ENCODE peak calls at places on chromosomes 5 and 9, in four cellular contexts. One of them, this sample, is unnamed.

GRCh38 chr9:95981741-95982390 is 106.4 kb downstream of the ERCC6L2 start:
- DNase-seq in H9: no peak
- DNase-seq in HepG2: no peak
- DNase-seq in body of pancreas: no peak
- DNase-seq in this sample: no peak

GRCh38 chr5:3362606-3362910 is 233.1 kb upstream of the IRX1 start:
- DNase-seq in HepG2: no peak
- DNase-seq in body of pancreas: no peak
- DNase-seq in H9: peak; percentile 14
- DNase-seq in this sample: no peak

GRCh38 chr5:178111925-178112324 is 1.4 kb upstream of the N4BP3 start:
- DNase-seq in HepG2: no peak
- DNase-seq in H9: no peak
- DNase-seq in body of pancreas: no peak
- DNase-seq in this sample: no peak

GRCh38 chr5:107306597-107306996 is 364.1 kb downstream of the EFNA5 start:
- DNase-seq in HepG2: no peak
- DNase-seq in body of pancreas: no peak
- DNase-seq in H9: no peak
- DNase-seq in this sample: no peak

GRCh38 chr5:141960018-141960417 is 2.0 kb upstream of the PCDH12 start:
- DNase-seq in H9: no peak
- DNase-seq in HepG2: peak; percentile 17
- DNase-seq in body of pancreas: no peak
- DNase-seq in this sample: no peak

GRCh38 chr9:94734054-94734754 is 7.7 kb downstream of the AOPEP start:
- DNase-seq in body of pancreas: no peak
- DNase-seq in H9: no peak
- DNase-seq in HepG2: no peak
- DNase-seq in this sample: no peak

GRCh38 chr5:147912015-147912414 is 5.7 kb upstream of the C5orf46 start:
- DNase-seq in body of pancreas: no peak
- DNase-seq in H9: no peak
- DNase-seq in HepG2: no peak
- DNase-seq in this sample: no peak

GRCh38 chr5:132375957-132376356 is 6.4 kb downstream of the SLC22A5 start:
- DNase-seq in body of pancreas: no peak
- DNase-seq in H9: no peak
- DNase-seq in HepG2: no peak
- DNase-seq in this sample: no peak

GRCh38 chr5:72067682-72068470 is 39.4 kb upstream of the MAP1B start:
- DNase-seq in H9: no peak
- DNase-seq in body of pancreas: no peak
- DNase-seq in HepG2: no peak
- DNase-seq in this sample: no peak

GRCh38 chr5:2417301-2417700 is 334.2 kb downstream of the IRX2 start:
- DNase-seq in body of pancreas: no peak
- DNase-seq in H9: no peak
- DNase-seq in HepG2: no peak
- DNase-seq in this sample: no peak

GRCh38 chr9:82412586-82412985 is 424.0 kb downstream of the SPATA31D1 start:
- DNase-seq in HepG2: no peak
- DNase-seq in H9: no peak
- DNase-seq in body of pancreas: no peak
- DNase-seq in this sample: no peak

GRCh38 chr5:44830951-44831350 is 22.2 kb downstream of the MRPS30 start:
- DNase-seq in H9: no peak
- DNase-seq in HepG2: no peak
- DNase-seq in body of pancreas: no peak
- DNase-seq in this sample: no peak

GRCh38 chr5:144028058-144028457 is 142.4 kb downstream of the YIPF5 start:
- DNase-seq in body of pancreas: no peak
- DNase-seq in H9: no peak
- DNase-seq in HepG2: no peak
- DNase-seq in this sample: no peak

GRCh38 chr5:4905674-4906528 is 234.2 kb upstream of the ADAMTS16 start:
- DNase-seq in HepG2: peak; percentile 2
- DNase-seq in body of pancreas: peak; percentile 18
- DNase-seq in H9: peak; percentile 62
- DNase-seq in this sample: no peak

GRCh38 chr5:103487253-103487652 is 75.3 kb downstream of the NUDT12 start:
- DNase-seq in HepG2: no peak
- DNase-seq in H9: no peak
- DNase-seq in body of pancreas: no peak
- DNase-seq in this sample: no peak

GRCh38 chr5:132688536-132689409 is 15.0 kb downstream of the IL4 start:
- DNase-seq in body of pancreas: no peak
- DNase-seq in H9: no peak
- DNase-seq in HepG2: no peak
- DNase-seq in this sample: no peak

GRCh38 chr5:150525781-150526180 is 17.9 kb downstream of the NDST1 start:
- DNase-seq in body of pancreas: no peak
- DNase-seq in HepG2: no peak
- DNase-seq in H9: no peak
- DNase-seq in this sample: no peak

GRCh38 chr5:10485142-10485795 is 43.6 kb downstream of the ROPN1L start:
- DNase-seq in HepG2: no peak
- DNase-seq in body of pancreas: no peak
- DNase-seq in H9: peak; percentile 71
- DNase-seq in this sample: no peak

GRCh38 chr5:97021416-97021815 is 85.5 kb downstream of the LNPEP start:
- DNase-seq in HepG2: no peak
- DNase-seq in body of pancreas: no peak
- DNase-seq in H9: no peak
- DNase-seq in this sample: no peak

GRCh38 chr9:134626141-134626423 is 15.5 kb upstream of the COL5A1 start:
- DNase-seq in body of pancreas: peak; percentile 2
- DNase-seq in HepG2: no peak
- DNase-seq in H9: peak; percentile 17
- DNase-seq in this sample: no peak

GRCh38 chr5:81290146-81290545 is 11.2 kb upstream of the ZCCHC9 start:
- DNase-seq in HepG2: no peak
- DNase-seq in body of pancreas: no peak
- DNase-seq in H9: no peak
- DNase-seq in this sample: no peak

GRCh38 chr9:129806126-129806525 is 3.1 kb downstream of the TOR1B start:
- DNase-seq in body of pancreas: no peak
- DNase-seq in HepG2: no peak
- DNase-seq in H9: no peak
- DNase-seq in this sample: no peak

GRCh38 chr5:142960309-142960696 is 190.1 kb downstream of the ARHGAP26 start:
- DNase-seq in HepG2: peak; percentile 44
- DNase-seq in H9: no peak
- DNase-seq in body of pancreas: no peak
- DNase-seq in this sample: no peak

GRCh38 chr5:53063176-53063575 is 46.4 kb downstream of the MOCS2 start:
- DNase-seq in body of pancreas: no peak
- DNase-seq in H9: no peak
- DNase-seq in HepG2: no peak
- DNase-seq in this sample: no peak

GRCh38 chr5:3325206-3325605 is 270.4 kb upstream of the IRX1 start:
- DNase-seq in body of pancreas: no peak
- DNase-seq in H9: no peak
- DNase-seq in HepG2: no peak
- DNase-seq in this sample: no peak

GRCh38 chr5:64635056-64635686 is 55.1 kb upstream of the SHISAL2B start:
- DNase-seq in H9: no peak
- DNase-seq in body of pancreas: no peak
- DNase-seq in HepG2: no peak
- DNase-seq in this sample: no peak

GRCh38 chr9:128885376-128885775 is 3.4 kb downstream of the LRRC8A start:
- DNase-seq in H9: no peak
- DNase-seq in body of pancreas: no peak
- DNase-seq in HepG2: no peak
- DNase-seq in this sample: no peak

GRCh38 chr5:167104351-167104750 is 1187.1 kb upstream of the WWC1 start:
- DNase-seq in HepG2: no peak
- DNase-seq in body of pancreas: no peak
- DNase-seq in H9: no peak
- DNase-seq in this sample: no peak

GRCh38 chr9:128259156-128259555 is 16.7 kb downstream of the GOLGA2 start:
- DNase-seq in H9: peak; percentile 73
- DNase-seq in HepG2: no peak
- DNase-seq in body of pancreas: no peak
- DNase-seq in this sample: no peak

GRCh38 chr9:136629879-136630661 is 32.6 kb upstream of the EGFL7 start:
- DNase-seq in body of pancreas: peak; percentile 66
- DNase-seq in H9: peak; percentile 84
- DNase-seq in HepG2: peak; percentile 39
- DNase-seq in this sample: peak; percentile 79

GRCh38 chr5:22754155-22754554 is 99.0 kb downstream of the CDH12 start:
- DNase-seq in HepG2: no peak
- DNase-seq in H9: no peak
- DNase-seq in body of pancreas: no peak
- DNase-seq in this sample: no peak

GRCh38 chr9:73148447-73148937 is 3.2 kb upstream of the ANXA1 start:
- DNase-seq in H9: no peak
- DNase-seq in body of pancreas: no peak
- DNase-seq in HepG2: no peak
- DNase-seq in this sample: no peak

GRCh38 chr5:27140831-27141230 is 102.4 kb upstream of the CDH9 start:
- DNase-seq in body of pancreas: no peak
- DNase-seq in H9: no peak
- DNase-seq in HepG2: no peak
- DNase-seq in this sample: no peak

GRCh38 chr9:123365287-123365880 is 9.4 kb downstream of the CRB2 start:
- DNase-seq in HepG2: peak; percentile 29
- DNase-seq in body of pancreas: no peak
- DNase-seq in H9: peak; percentile 76
- DNase-seq in this sample: no peak

GRCh38 chr9:129740666-129741464 is 12.0 kb downstream of the PTGES start:
- DNase-seq in H9: no peak
- DNase-seq in HepG2: no peak
- DNase-seq in body of pancreas: no peak
- DNase-seq in this sample: no peak

GRCh38 chr9:95907794-95908193 is 32.3 kb downstream of the ERCC6L2 start:
- DNase-seq in body of pancreas: no peak
- DNase-seq in H9: no peak
- DNase-seq in HepG2: no peak
- DNase-seq in this sample: no peak

DNA sequence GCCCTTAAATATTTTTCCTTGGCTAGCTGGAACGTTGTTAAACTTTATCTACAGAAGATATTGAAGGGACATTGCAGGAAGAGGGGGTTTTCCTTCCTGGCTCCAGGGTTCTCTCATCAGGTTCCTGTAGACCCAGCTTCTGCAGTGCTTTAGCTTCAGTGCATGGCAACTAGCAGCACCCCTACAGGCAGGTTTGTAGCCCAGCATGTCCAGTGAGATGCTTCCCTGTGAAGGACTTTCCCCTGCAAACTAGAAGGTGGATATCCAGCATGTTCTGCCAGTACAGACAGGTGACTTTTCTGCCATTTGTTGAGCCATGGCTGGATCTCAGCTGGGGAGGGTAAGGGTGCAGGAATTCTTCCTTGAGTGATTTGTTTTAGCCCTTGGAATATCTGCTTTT is 10.4 kb downstream of the CCL28 start:
- DNase-seq in HepG2: peak; percentile 72
- DNase-seq in body of pancreas: no peak
- DNase-seq in H9: peak; percentile 52
- DNase-seq in this sample: no peak
- TF ChIP-seq CTCF in HepG2: peak; percentile 63
- TF ChIP-seq CTCF in body of pancreas: no peak
- TF ChIP-seq CTCF in H9: peak; percentile 52
- TF ChIP-seq CTCF in this sample: peak; percentile 52

GRCh38 chr5:83029-83428 is 8.9 kb upstream of the PLEKHG4B start:
- DNase-seq in body of pancreas: no peak
- DNase-seq in HepG2: no peak
- DNase-seq in H9: no peak
- DNase-seq in this sample: no peak
- TF ChIP-seq CTCF in body of pancreas: no peak
- TF ChIP-seq CTCF in HepG2: no peak
- TF ChIP-seq CTCF in H9: no peak
- TF ChIP-seq CTCF in this sample: no peak

DNA sequence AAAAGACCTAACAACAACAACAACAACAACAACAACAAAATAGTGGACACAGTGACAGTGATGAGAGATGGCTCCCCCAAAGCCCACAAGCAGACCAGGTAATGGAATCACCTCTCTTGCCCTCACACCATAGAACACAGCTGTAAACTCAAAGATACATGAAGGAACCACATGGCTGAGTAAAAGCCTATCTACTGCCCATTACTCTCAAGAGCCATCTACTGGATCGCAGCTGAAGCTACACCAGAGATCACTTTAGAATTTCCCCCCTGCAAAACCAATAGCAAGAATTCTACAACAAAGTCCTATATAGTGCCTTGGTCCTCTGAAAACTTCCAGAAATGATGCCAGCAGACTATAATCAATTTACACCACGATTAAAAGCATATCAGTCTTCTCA is 1537.6 kb upstream of the CDH9 start:
- DNase-seq in HepG2: peak; percentile 5
- DNase-seq in H9: no peak
- DNase-seq in body of pancreas: no peak
- DNase-seq in this sample: no peak
- TF ChIP-seq CTCF in HepG2: no peak
- TF ChIP-seq CTCF in H9: peak; percentile 65
- TF ChIP-seq CTCF in body of pancreas: no peak
- TF ChIP-seq CTCF in this sample: peak; percentile 44

DNA sequence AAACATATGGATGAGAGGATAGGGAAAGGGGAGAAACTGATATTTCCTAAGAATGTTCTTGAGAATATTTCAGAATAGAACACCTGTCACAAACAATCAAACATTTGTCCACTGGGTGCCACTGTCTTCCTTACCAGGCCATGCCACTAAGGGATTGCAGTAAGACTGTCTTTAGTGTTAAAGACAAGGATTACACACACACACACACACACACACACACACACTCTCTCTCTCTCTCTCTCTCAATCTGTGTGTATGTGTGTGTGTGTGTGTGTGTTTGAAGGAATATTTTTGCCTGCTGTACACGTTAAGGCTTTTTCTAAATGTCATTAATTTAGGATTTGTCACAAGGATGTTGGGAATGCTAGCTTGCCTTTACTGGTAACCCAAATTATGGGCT is 54.4 kb downstream of the CCDC192 start:
- DNase-seq in HepG2: no peak
- DNase-seq in H9: no peak
- DNase-seq in body of pancreas: peak; percentile 23
- DNase-seq in this sample: no peak
- TF ChIP-seq CTCF in HepG2: peak; percentile 38
- TF ChIP-seq CTCF in H9: peak; percentile 61
- TF ChIP-seq CTCF in body of pancreas: peak; percentile 51
- TF ChIP-seq CTCF in this sample: peak; percentile 83

GRCh38 chr9:27125030-27125429 is 16.0 kb downstream of the TEK start:
- DNase-seq in body of pancreas: peak; percentile 20
- DNase-seq in HepG2: no peak
- DNase-seq in H9: no peak
- DNase-seq in this sample: no peak

GRCh38 chr9:27124151-27124550 is 15.1 kb downstream of the TEK start:
- DNase-seq in HepG2: no peak
- DNase-seq in H9: no peak
- DNase-seq in body of pancreas: no peak
- DNase-seq in this sample: no peak

GRCh38 chr9:27126682-27127081 is 17.7 kb downstream of the TEK start:
- DNase-seq in HepG2: no peak
- DNase-seq in H9: no peak
- DNase-seq in body of pancreas: no peak
- DNase-seq in this sample: no peak

GRCh38 chr9:27129221-27129620 is 20.2 kb downstream of the TEK start:
- DNase-seq in body of pancreas: no peak
- DNase-seq in HepG2: no peak
- DNase-seq in H9: no peak
- DNase-seq in this sample: no peak

GRCh38 chr9:27125936-27126335 is 16.9 kb downstream of the TEK start:
- DNase-seq in H9: no peak
- DNase-seq in body of pancreas: no peak
- DNase-seq in HepG2: no peak
- DNase-seq in this sample: no peak
- TF ChIP-seq CTCF in H9: no peak
- TF ChIP-seq CTCF in body of pancreas: no peak
- TF ChIP-seq CTCF in HepG2: no peak
- TF ChIP-seq CTCF in this sample: no peak

This sample was measured in chondrocyte.